ENCODE peak calls at places on chromosomes 2 and 18, in five cellular contexts. One of them, this sample, is unnamed. For H3K27me3, the result is how much of the 10 kb centered on the place peaks cover.

GRCh38 chr2:197500503-197501179 is 462 bp downstream of the HSPE1 start:
- DNase-seq in lower lobe of right lung: no peak
- DNase-seq in BJ: no peak
- DNase-seq in ovary: no peak
- DNase-seq in PC-3: no peak
- DNase-seq in this sample: no peak

GRCh38 chr2:176597916-176598315 is 328.7 kb downstream of the MTX2 start:
- DNase-seq in ovary: no peak
- DNase-seq in PC-3: no peak
- DNase-seq in lower lobe of right lung: no peak
- DNase-seq in BJ: no peak
- DNase-seq in this sample: no peak

GRCh38 chr2:102122115-102122514 is 20.4 kb upstream of the IL1R1 start:
- DNase-seq in ovary: no peak
- DNase-seq in lower lobe of right lung: no peak
- DNase-seq in PC-3: peak
- DNase-seq in BJ: peak
- DNase-seq in this sample: no peak

GRCh38 chr2:8608411-8608954 is 73.4 kb upstream of the ID2 start:
- DNase-seq in ovary: no peak
- DNase-seq in PC-3: no peak
- DNase-seq in BJ: no peak
- DNase-seq in lower lobe of right lung: no peak
- DNase-seq in this sample: no peak

GRCh38 chr2:186426153-186427016 is 59.7 kb upstream of the ZC3H15 start:
- DNase-seq in BJ: no peak
- DNase-seq in ovary: no peak
- DNase-seq in PC-3: peak
- DNase-seq in lower lobe of right lung: no peak
- DNase-seq in this sample: no peak

GRCh38 chr2:25561136-25561850 is 112.1 kb downstream of the DTNB start:
- DNase-seq in PC-3: no peak
- DNase-seq in lower lobe of right lung: no peak
- DNase-seq in BJ: no peak
- DNase-seq in ovary: no peak
- DNase-seq in this sample: no peak

GRCh38 chr18:77100751-77101355 is 31.7 kb downstream of the MBP start:
- DNase-seq in ovary: no peak
- DNase-seq in lower lobe of right lung: no peak
- DNase-seq in PC-3: peak
- DNase-seq in BJ: no peak
- DNase-seq in this sample: no peak

GRCh38 chr2:47771211-47771610 is 11.7 kb upstream of the MSH6 start:
- DNase-seq in BJ: peak
- DNase-seq in lower lobe of right lung: no peak
- DNase-seq in ovary: no peak
- DNase-seq in PC-3: peak
- DNase-seq in this sample: no peak

GRCh38 chr18:11905613-11906012 is 2.5 kb downstream of the MPPE1 start:
- DNase-seq in BJ: no peak
- DNase-seq in lower lobe of right lung: no peak
- DNase-seq in ovary: no peak
- DNase-seq in PC-3: no peak
- DNase-seq in this sample: no peak

GRCh38 chr2:121611730-121612705 is 37.2 kb downstream of the CLASP1 start:
- DNase-seq in lower lobe of right lung: no peak
- DNase-seq in BJ: no peak
- DNase-seq in PC-3: no peak
- DNase-seq in ovary: no peak
- DNase-seq in this sample: no peak

GRCh38 chr2:31037058-31037457 is 101.2 kb downstream of the GALNT14 start:
- DNase-seq in ovary: no peak
- DNase-seq in BJ: no peak
- DNase-seq in PC-3: no peak
- DNase-seq in lower lobe of right lung: no peak
- DNase-seq in this sample: no peak

GRCh38 chr2:73928995-73929394 is 2.3 kb downstream of the DGUOK start:
- DNase-seq in PC-3: no peak
- DNase-seq in BJ: no peak
- DNase-seq in ovary: no peak
- DNase-seq in lower lobe of right lung: no peak
- DNase-seq in this sample: no peak

GRCh38 chr2:134120160-134120717 is 133.6 kb upstream of the MGAT5 start:
- DNase-seq in PC-3: no peak
- DNase-seq in lower lobe of right lung: no peak
- DNase-seq in ovary: peak
- DNase-seq in BJ: no peak
- DNase-seq in this sample: no peak

GRCh38 chr2:223416826-223417610 is 185.1 kb downstream of the SCG2 start:
- DNase-seq in lower lobe of right lung: no peak
- DNase-seq in BJ: peak
- DNase-seq in PC-3: no peak
- DNase-seq in ovary: no peak
- DNase-seq in this sample: no peak

GRCh38 chr2:62163106-62163831 is 32.6 kb upstream of the B3GNT2 start:
- DNase-seq in PC-3: no peak
- DNase-seq in ovary: no peak
- DNase-seq in BJ: no peak
- DNase-seq in lower lobe of right lung: no peak
- DNase-seq in this sample: no peak

GRCh38 chr2:196399736-196400691 is 228.6 kb upstream of the STK17B start:
- DNase-seq in lower lobe of right lung: no peak
- DNase-seq in BJ: peak
- DNase-seq in PC-3: peak
- DNase-seq in ovary: no peak
- DNase-seq in this sample: no peak

GRCh38 chr18:25898965-25899364 is 191.4 kb downstream of the SS18 start:
- DNase-seq in lower lobe of right lung: no peak
- DNase-seq in ovary: no peak
- DNase-seq in PC-3: no peak
- DNase-seq in BJ: no peak
- DNase-seq in this sample: no peak

GRCh38 chr18:36525913-36526312 is 228.4 kb downstream of the FHOD3 start:
- DNase-seq in lower lobe of right lung: no peak
- DNase-seq in PC-3: peak
- DNase-seq in ovary: no peak
- DNase-seq in BJ: no peak
- DNase-seq in this sample: no peak

GRCh38 chr2:105308785-105309540 is 20.6 kb downstream of the TGFBRAP1 start:
- DNase-seq in lower lobe of right lung: peak
- DNase-seq in ovary: no peak
- DNase-seq in BJ: no peak
- DNase-seq in PC-3: no peak
- DNase-seq in this sample: no peak

GRCh38 chr2:96336873-96337272 is 1.3 kb downstream of the NCAPH start:
- DNase-seq in BJ: no peak
- DNase-seq in ovary: no peak
- DNase-seq in PC-3: no peak
- DNase-seq in lower lobe of right lung: no peak
- DNase-seq in this sample: no peak
- H3K27me3 ChIP-seq in BJ: under half
- H3K27me3 ChIP-seq in ovary: under half
- H3K27me3 ChIP-seq in PC-3: under half
- H3K27me3 ChIP-seq in lower lobe of right lung: under half
- H3K27me3 ChIP-seq in this sample: under half

DNA sequence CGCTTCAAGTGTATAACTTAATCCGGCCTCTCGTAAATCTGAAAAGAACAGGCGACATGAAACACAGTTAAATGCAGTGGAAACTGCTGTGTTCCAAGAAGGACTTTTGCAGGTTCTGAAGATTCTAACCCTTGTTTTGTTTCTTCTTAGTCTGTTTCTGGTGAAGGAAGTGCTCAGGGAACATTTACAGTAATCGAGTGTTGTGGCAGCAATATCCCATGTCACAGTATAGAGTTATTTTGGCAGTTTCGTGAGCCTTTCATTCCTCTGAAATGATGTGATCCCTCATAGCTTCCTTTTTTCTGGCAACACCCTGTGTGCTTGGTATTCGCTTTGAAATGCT is 2.7 kb downstream of the CRIM1 start:
- DNase-seq in lower lobe of right lung: no peak
- DNase-seq in ovary: no peak
- DNase-seq in BJ: no peak
- DNase-seq in PC-3: peak
- DNase-seq in this sample: no peak
- H3K27me3 ChIP-seq in lower lobe of right lung: under half
- H3K27me3 ChIP-seq in ovary: under half
- H3K27me3 ChIP-seq in BJ: under half
- H3K27me3 ChIP-seq in PC-3: under half
- H3K27me3 ChIP-seq in this sample: under half

DNA sequence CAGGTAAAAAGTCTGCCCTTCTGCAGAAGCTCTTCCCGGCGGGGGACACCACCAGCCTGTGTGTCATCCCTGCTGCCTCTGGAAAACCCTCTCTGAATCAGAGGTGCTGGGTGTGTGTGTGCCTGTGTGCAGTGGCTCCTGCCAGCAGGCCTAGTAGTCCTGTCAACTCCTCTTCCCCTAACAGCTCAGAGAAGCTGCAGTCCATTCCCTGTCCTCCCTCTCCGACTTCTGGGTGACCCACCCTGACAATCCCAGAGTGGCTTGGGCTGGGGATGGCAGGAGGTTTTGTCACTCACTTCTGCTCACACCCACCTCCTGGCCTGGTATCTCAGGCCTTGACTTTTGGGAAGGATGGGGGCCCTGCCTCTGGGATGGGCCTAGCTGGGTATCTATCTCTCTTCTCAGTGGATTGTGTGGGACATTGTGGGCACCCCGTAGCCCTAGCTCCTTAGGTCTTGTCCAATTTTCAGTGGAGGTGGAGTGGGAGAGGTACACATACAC is 2.3 kb downstream of the WNT10A start:
- DNase-seq in BJ: no peak
- DNase-seq in PC-3: peak
- DNase-seq in lower lobe of right lung: no peak
- DNase-seq in ovary: no peak
- DNase-seq in this sample: no peak
- H3K27me3 ChIP-seq in BJ: half or more
- H3K27me3 ChIP-seq in PC-3: under half
- H3K27me3 ChIP-seq in lower lobe of right lung: half or more
- H3K27me3 ChIP-seq in ovary: under half
- H3K27me3 ChIP-seq in this sample: under half

GRCh38 chr18:60493066-60493465 is 120.5 kb upstream of the MC4R start:
- DNase-seq in lower lobe of right lung: no peak
- DNase-seq in BJ: no peak
- DNase-seq in PC-3: no peak
- DNase-seq in ovary: no peak
- DNase-seq in this sample: no peak
- H3K27me3 ChIP-seq in lower lobe of right lung: under half
- H3K27me3 ChIP-seq in BJ: under half
- H3K27me3 ChIP-seq in PC-3: under half
- H3K27me3 ChIP-seq in ovary: under half
- H3K27me3 ChIP-seq in this sample: under half

DNA sequence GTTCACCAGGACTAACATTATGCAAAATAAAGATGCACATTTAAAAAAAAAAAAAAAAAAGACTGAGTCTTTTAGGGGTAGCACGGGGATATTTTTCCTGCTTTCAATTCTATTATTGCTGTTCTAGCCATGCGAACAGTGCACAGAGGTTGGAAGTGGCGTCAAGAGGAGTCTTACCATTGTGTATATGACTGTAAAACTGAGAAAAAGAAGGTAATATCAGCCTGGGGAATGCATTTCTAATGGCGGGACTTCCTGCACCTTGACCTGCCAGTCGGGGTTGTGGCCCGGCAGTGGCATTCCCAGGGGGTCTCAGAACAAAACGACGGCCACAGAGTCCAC is 48.5 kb upstream of the ATP6V1B1 start:
- DNase-seq in BJ: no peak
- DNase-seq in PC-3: no peak
- DNase-seq in lower lobe of right lung: no peak
- DNase-seq in ovary: no peak
- DNase-seq in this sample: no peak
- H3K27me3 ChIP-seq in BJ: half or more
- H3K27me3 ChIP-seq in PC-3: under half
- H3K27me3 ChIP-seq in lower lobe of right lung: half or more
- H3K27me3 ChIP-seq in ovary: under half
- H3K27me3 ChIP-seq in this sample: half or more

DNA sequence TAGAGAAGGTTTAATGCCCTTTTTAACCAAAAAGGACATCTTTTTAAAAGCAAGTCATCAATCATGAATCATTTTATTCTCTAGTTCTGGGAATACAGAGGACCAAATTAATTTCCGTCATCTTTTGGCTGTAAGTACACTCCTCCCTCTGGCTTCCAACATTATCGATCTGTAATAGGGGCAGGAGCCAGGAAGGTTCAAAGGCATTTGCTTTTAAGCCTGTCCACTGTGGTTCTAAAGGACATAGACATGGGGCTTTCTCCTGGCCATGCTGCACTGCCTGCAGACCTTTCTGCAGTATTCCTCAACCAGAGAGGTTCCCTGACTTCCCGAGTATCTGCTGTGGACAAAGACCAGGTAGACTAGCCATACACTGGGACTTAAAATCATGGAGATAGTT is 170.5 kb downstream of the MYO5B start:
- DNase-seq in lower lobe of right lung: no peak
- DNase-seq in BJ: no peak
- DNase-seq in PC-3: no peak
- DNase-seq in ovary: no peak
- DNase-seq in this sample: no peak
- H3K27me3 ChIP-seq in lower lobe of right lung: under half
- H3K27me3 ChIP-seq in BJ: under half
- H3K27me3 ChIP-seq in PC-3: under half
- H3K27me3 ChIP-seq in ovary: under half
- H3K27me3 ChIP-seq in this sample: under half

GRCh38 chr2:217247511-217247910 is 387.6 kb upstream of the TNP1 start:
- DNase-seq in PC-3: no peak
- DNase-seq in ovary: no peak
- DNase-seq in lower lobe of right lung: no peak
- DNase-seq in BJ: no peak
- DNase-seq in this sample: no peak

GRCh38 chr2:217249086-217249485 is 389.2 kb upstream of the TNP1 start:
- DNase-seq in BJ: no peak
- DNase-seq in ovary: no peak
- DNase-seq in PC-3: no peak
- DNase-seq in lower lobe of right lung: no peak
- DNase-seq in this sample: no peak

GRCh38 chr2:217246108-217246507 is 386.2 kb upstream of the TNP1 start:
- DNase-seq in PC-3: no peak
- DNase-seq in lower lobe of right lung: no peak
- DNase-seq in ovary: no peak
- DNase-seq in BJ: no peak
- DNase-seq in this sample: no peak

GRCh38 chr2:217249490-217250451 is 389.9 kb upstream of the TNP1 start:
- DNase-seq in lower lobe of right lung: no peak
- DNase-seq in ovary: peak
- DNase-seq in BJ: no peak
- DNase-seq in PC-3: no peak
- DNase-seq in this sample: no peak

DNA sequence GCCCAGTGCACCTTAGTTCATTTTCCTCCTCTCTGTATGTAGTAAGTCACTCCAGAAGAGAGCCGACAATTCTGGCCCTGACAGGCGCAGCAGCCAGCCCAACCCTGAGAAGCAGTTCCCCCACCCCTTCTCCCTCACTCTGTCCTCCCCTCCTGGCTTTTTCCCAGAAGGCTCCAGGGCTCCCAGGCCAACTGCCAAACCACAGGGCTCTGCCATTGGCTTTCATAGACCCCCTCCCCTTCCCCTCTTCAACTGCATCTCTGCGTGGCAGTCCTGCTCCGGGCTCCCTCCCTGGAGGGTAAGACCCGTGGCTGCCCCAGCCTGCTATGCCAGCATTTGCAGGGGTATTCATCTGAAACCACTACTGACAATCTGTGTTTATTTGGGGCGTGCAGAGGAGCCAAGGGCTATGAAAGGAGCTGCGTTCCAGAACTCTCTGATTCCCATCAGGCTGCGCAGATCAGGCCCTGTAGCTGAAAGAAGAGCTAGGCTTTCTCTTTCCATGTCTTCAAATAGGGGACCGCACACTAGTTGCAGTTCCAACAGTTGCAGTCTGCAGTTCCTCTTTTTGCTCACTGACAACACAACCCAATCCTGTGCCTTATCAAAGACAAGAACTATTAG is 388.6 kb upstream of the TNP1 start:
- DNase-seq in PC-3: no peak
- DNase-seq in ovary: peak
- DNase-seq in lower lobe of right lung: peak
- DNase-seq in BJ: no peak
- DNase-seq in this sample: no peak
- H3K27me3 ChIP-seq in PC-3: under half
- H3K27me3 ChIP-seq in ovary: under half
- H3K27me3 ChIP-seq in lower lobe of right lung: under half
- H3K27me3 ChIP-seq in BJ: under half
- H3K27me3 ChIP-seq in this sample: under half

This sample was measured in effector memory CD4-positive, alpha-beta T cell.